ENCODE peak calls at places on chromosomes 3 and 15, in six cellular contexts. One of them, this sample, is unnamed.

GRCh38 chr3:7504886-7505775 is 644.2 kb downstream of the GRM7 start:
- DNase-seq in mesenchymal stem cell: peak
- DNase-seq in H1: no peak
- DNase-seq in H9: no peak
- DNase-seq in IMR-90: no peak
- DNase-seq in trophoblast cell: peak
- DNase-seq in this sample: no peak

GRCh38 chr15:100033140-100033857 is 300.1 kb upstream of the LYSMD4 start:
- DNase-seq in H9: no peak
- DNase-seq in trophoblast cell: no peak
- DNase-seq in mesenchymal stem cell: peak
- DNase-seq in IMR-90: peak
- DNase-seq in H1: no peak
- DNase-seq in this sample: no peak

GRCh38 chr3:147355104-147355854 is 51.1 kb downstream of the ZIC4 start:
- DNase-seq in mesenchymal stem cell: no peak
- DNase-seq in IMR-90: no peak
- DNase-seq in trophoblast cell: no peak
- DNase-seq in H1: no peak
- DNase-seq in H9: no peak
- DNase-seq in this sample: no peak

GRCh38 chr3:141106842-141107241 is 55.7 kb downstream of the SPSB4 start:
- DNase-seq in mesenchymal stem cell: no peak
- DNase-seq in H9: no peak
- DNase-seq in trophoblast cell: no peak
- DNase-seq in IMR-90: no peak
- DNase-seq in H1: no peak
- DNase-seq in this sample: no peak

GRCh38 chr3:197186887-197187588 is 111.4 kb downstream of the DLG1 start:
- DNase-seq in IMR-90: peak
- DNase-seq in mesenchymal stem cell: peak
- DNase-seq in H9: no peak
- DNase-seq in trophoblast cell: peak
- DNase-seq in H1: no peak
- DNase-seq in this sample: peak

GRCh38 chr3:14361068-14361677 is 41.2 kb upstream of the SLC6A6 start:
- DNase-seq in trophoblast cell: no peak
- DNase-seq in H9: no peak
- DNase-seq in mesenchymal stem cell: no peak
- DNase-seq in IMR-90: no peak
- DNase-seq in H1: no peak
- DNase-seq in this sample: no peak

GRCh38 chr3:164467027-164467426 is 611.3 kb downstream of the SI start:
- DNase-seq in H9: no peak
- DNase-seq in IMR-90: no peak
- DNase-seq in trophoblast cell: no peak
- DNase-seq in mesenchymal stem cell: no peak
- DNase-seq in H1: no peak
- DNase-seq in this sample: no peak

GRCh38 chr15:50355980-50356379 is 982 bp upstream of the GABPB1 start:
- DNase-seq in mesenchymal stem cell: no peak
- DNase-seq in H9: no peak
- DNase-seq in IMR-90: no peak
- DNase-seq in H1: no peak
- DNase-seq in trophoblast cell: no peak
- DNase-seq in this sample: no peak

GRCh38 chr3:169627073-169627472 is 36.4 kb downstream of the MECOM start:
- DNase-seq in IMR-90: no peak
- DNase-seq in mesenchymal stem cell: no peak
- DNase-seq in H9: no peak
- DNase-seq in trophoblast cell: no peak
- DNase-seq in H1: no peak
- DNase-seq in this sample: no peak

GRCh38 chr3:160343132-160343531 is 55.9 kb downstream of the IFT80 start:
- DNase-seq in mesenchymal stem cell: peak
- DNase-seq in H1: no peak
- DNase-seq in H9: no peak
- DNase-seq in IMR-90: peak
- DNase-seq in trophoblast cell: no peak
- DNase-seq in this sample: no peak

GRCh38 chr3:149393355-149394165 is 16.1 kb upstream of the TM4SF1 start:
- DNase-seq in mesenchymal stem cell: peak
- DNase-seq in IMR-90: peak
- DNase-seq in H9: peak
- DNase-seq in trophoblast cell: peak
- DNase-seq in H1: peak
- DNase-seq in this sample: peak

GRCh38 chr3:175002732-175003143 is 143.6 kb downstream of the NAALADL2 start:
- DNase-seq in mesenchymal stem cell: peak
- DNase-seq in H9: no peak
- DNase-seq in IMR-90: peak
- DNase-seq in H1: no peak
- DNase-seq in trophoblast cell: peak
- DNase-seq in this sample: no peak

GRCh38 chr3:105762749-105763673 is 105.8 kb downstream of the CBLB start:
- DNase-seq in mesenchymal stem cell: no peak
- DNase-seq in trophoblast cell: no peak
- DNase-seq in H1: no peak
- DNase-seq in IMR-90: no peak
- DNase-seq in H9: no peak
- DNase-seq in this sample: no peak

GRCh38 chr3:10329495-10330015 is 8.6 kb upstream of the SEC13 start:
- DNase-seq in trophoblast cell: no peak
- DNase-seq in H1: no peak
- DNase-seq in mesenchymal stem cell: no peak
- DNase-seq in IMR-90: no peak
- DNase-seq in H9: no peak
- DNase-seq in this sample: no peak

GRCh38 chr3:189797103-189797850 is 166.1 kb downstream of the TP63 start:
- DNase-seq in trophoblast cell: no peak
- DNase-seq in H9: no peak
- DNase-seq in H1: no peak
- DNase-seq in IMR-90: no peak
- DNase-seq in mesenchymal stem cell: peak
- DNase-seq in this sample: no peak

GRCh38 chr3:176971613-176972174 is 225.6 kb downstream of the TBL1XR1 start:
- DNase-seq in H1: no peak
- DNase-seq in mesenchymal stem cell: no peak
- DNase-seq in H9: no peak
- DNase-seq in IMR-90: peak
- DNase-seq in trophoblast cell: no peak
- DNase-seq in this sample: no peak

GRCh38 chr15:91892417-91892816 is 38.9 kb downstream of the SLCO3A1 start:
- DNase-seq in mesenchymal stem cell: no peak
- DNase-seq in trophoblast cell: no peak
- DNase-seq in IMR-90: no peak
- DNase-seq in H1: no peak
- DNase-seq in H9: no peak
- DNase-seq in this sample: no peak

GRCh38 chr3:13244695-13245449 is 171.6 kb upstream of the IQSEC1 start:
- DNase-seq in mesenchymal stem cell: no peak
- DNase-seq in trophoblast cell: no peak
- DNase-seq in IMR-90: no peak
- DNase-seq in H9: no peak
- DNase-seq in H1: no peak
- DNase-seq in this sample: no peak

GRCh38 chr15:27725733-27726132 is 373.4 kb downstream of the OCA2 start:
- DNase-seq in H9: no peak
- DNase-seq in IMR-90: no peak
- DNase-seq in mesenchymal stem cell: no peak
- DNase-seq in trophoblast cell: no peak
- DNase-seq in H1: no peak
- DNase-seq in this sample: no peak

GRCh38 chr3:160695003-160695402 is 18.0 kb downstream of the ARL14 start:
- DNase-seq in trophoblast cell: no peak
- DNase-seq in H1: no peak
- DNase-seq in H9: no peak
- DNase-seq in mesenchymal stem cell: no peak
- DNase-seq in IMR-90: no peak
- DNase-seq in this sample: no peak

GRCh38 chr3:72145506-72146380 is 360.8 kb upstream of the PROK2 start:
- DNase-seq in H9: no peak
- DNase-seq in IMR-90: peak
- DNase-seq in mesenchymal stem cell: peak
- DNase-seq in trophoblast cell: no peak
- DNase-seq in H1: no peak
- DNase-seq in this sample: no peak

GRCh38 chr15:31489801-31490646 is 163.4 kb downstream of the KLF13 start:
- DNase-seq in trophoblast cell: peak
- DNase-seq in H1: no peak
- DNase-seq in IMR-90: peak
- DNase-seq in H9: peak
- DNase-seq in mesenchymal stem cell: peak
- DNase-seq in this sample: no peak

GRCh38 chr15:75836953-75837321 is 6.3 kb upstream of the UBE2Q2 start:
- DNase-seq in trophoblast cell: no peak
- DNase-seq in mesenchymal stem cell: peak
- DNase-seq in H9: no peak
- DNase-seq in IMR-90: peak
- DNase-seq in H1: no peak
- DNase-seq in this sample: no peak

GRCh38 chr3:183400352-183400751 is 28.1 kb downstream of the MCF2L2 start:
- DNase-seq in trophoblast cell: no peak
- DNase-seq in H1: no peak
- DNase-seq in IMR-90: no peak
- DNase-seq in mesenchymal stem cell: no peak
- DNase-seq in H9: no peak
- DNase-seq in this sample: no peak

GRCh38 chr15:65841121-65841930 is 28.0 kb upstream of the RAB11A start:
- DNase-seq in mesenchymal stem cell: no peak
- DNase-seq in IMR-90: peak
- DNase-seq in H1: no peak
- DNase-seq in trophoblast cell: no peak
- DNase-seq in H9: no peak
- DNase-seq in this sample: no peak

GRCh38 chr15:51970132-51970817 is 1.3 kb downstream of the LEO1 start:
- DNase-seq in IMR-90: no peak
- DNase-seq in trophoblast cell: no peak
- DNase-seq in H1: no peak
- DNase-seq in H9: no peak
- DNase-seq in mesenchymal stem cell: peak
- DNase-seq in this sample: no peak

GRCh38 chr3:48564022-48564421 is 441 bp upstream of the UCN2 start:
- DNase-seq in trophoblast cell: peak
- DNase-seq in mesenchymal stem cell: peak
- DNase-seq in H1: no peak
- DNase-seq in IMR-90: peak
- DNase-seq in H9: no peak
- DNase-seq in this sample: no peak

GRCh38 chr3:175325440-175325839 is 466.3 kb downstream of the NAALADL2 start:
- DNase-seq in IMR-90: no peak
- DNase-seq in H1: no peak
- DNase-seq in H9: no peak
- DNase-seq in mesenchymal stem cell: no peak
- DNase-seq in trophoblast cell: no peak
- DNase-seq in this sample: no peak

GRCh38 chr3:184066211-184066610 is 13.4 kb downstream of the HTR3C start:
- DNase-seq in mesenchymal stem cell: no peak
- DNase-seq in trophoblast cell: peak
- DNase-seq in H1: no peak
- DNase-seq in H9: no peak
- DNase-seq in IMR-90: peak
- DNase-seq in this sample: no peak

DNA sequence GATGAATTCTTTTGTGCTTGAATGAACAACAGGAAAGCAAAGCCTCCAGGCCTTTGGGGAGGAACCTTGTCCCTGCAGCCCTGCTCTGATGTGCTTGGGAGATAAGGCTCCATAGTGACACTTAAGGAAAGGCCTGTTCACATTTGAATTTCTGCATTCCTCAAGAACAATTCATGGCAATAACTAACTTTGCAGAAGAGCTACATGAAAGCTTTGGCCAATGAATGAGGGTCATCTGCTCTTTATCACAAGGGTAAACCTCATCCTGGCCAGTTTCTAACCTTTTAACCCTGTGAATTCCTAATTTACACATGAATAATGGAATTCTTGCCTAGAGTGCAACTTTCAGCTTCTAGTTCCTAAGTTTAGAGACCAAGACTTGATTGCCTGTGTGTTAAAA is 5.6 kb downstream of the PRTG start:
- DNase-seq in H9: no peak
- DNase-seq in mesenchymal stem cell: peak
- DNase-seq in H1: no peak
- DNase-seq in IMR-90: peak
- DNase-seq in trophoblast cell: peak
- DNase-seq in this sample: peak
- H3K9ac ChIP-seq in H9: no peak
- H3K9ac ChIP-seq in mesenchymal stem cell: no peak
- H3K9ac ChIP-seq in H1: no peak
- H3K9ac ChIP-seq in IMR-90: no peak
- H3K9ac ChIP-seq in trophoblast cell: no peak
- H3K9ac ChIP-seq in this sample: no peak

DNA sequence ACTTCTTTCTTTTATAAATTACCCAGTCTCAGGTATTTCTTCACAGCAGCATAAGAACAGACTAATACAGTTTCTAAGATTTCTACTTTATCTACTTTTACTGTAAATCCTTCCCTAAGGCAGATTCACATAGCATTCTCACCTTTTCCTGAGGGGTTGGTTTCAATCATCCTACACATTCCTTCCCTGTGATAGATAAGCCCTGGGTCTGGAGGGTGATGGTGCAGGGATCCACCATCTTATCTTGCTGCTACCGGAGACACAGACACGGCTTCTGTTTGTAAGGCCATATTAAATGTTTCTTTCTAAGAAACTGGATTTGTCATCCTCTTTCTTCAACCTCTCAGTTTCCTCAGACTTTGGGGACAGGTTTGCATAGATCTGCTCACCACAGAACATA is 6.1 kb downstream of the IQCF5 start:
- DNase-seq in mesenchymal stem cell: no peak
- DNase-seq in IMR-90: no peak
- DNase-seq in H1: no peak
- DNase-seq in trophoblast cell: peak
- DNase-seq in H9: no peak
- DNase-seq in this sample: no peak
- H2BK120ac ChIP-seq in mesenchymal stem cell: no peak
- H2BK120ac ChIP-seq in IMR-90: no peak
- H2BK120ac ChIP-seq in H1: no peak
- H2BK120ac ChIP-seq in trophoblast cell: no peak
- H2BK120ac ChIP-seq in H9: no peak
- H2BK120ac ChIP-seq in this sample: no peak

DNA sequence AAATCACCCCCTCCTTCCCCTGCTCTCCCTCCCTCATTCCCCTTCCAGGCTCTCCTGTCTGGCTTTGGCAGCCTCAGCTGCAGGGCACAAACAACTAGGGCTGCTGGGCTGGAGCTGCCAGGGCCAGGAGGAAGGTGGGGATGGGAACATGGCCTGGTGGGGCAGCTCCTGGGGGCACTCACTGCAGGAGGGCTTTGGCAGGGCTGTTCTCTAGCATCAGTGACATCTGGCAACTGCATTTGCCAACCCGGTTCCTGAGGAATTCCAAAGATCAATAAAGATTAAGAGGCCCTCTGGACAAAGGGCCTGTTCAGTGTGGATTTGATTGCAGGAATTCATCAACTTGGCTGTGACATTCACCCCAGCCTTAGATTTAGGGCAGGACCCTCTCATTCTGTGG is 334.4 kb upstream of the FRG2C start:
- DNase-seq in H9: no peak
- DNase-seq in IMR-90: no peak
- DNase-seq in trophoblast cell: no peak
- DNase-seq in H1: no peak
- DNase-seq in mesenchymal stem cell: no peak
- DNase-seq in this sample: no peak
- H4K91ac ChIP-seq in H9: no peak
- H4K91ac ChIP-seq in IMR-90: no peak
- H4K91ac ChIP-seq in trophoblast cell: no peak
- H4K91ac ChIP-seq in H1: no peak
- H4K91ac ChIP-seq in mesenchymal stem cell: no peak
- H4K91ac ChIP-seq in this sample: no peak

GRCh38 chr3:71129611-71130515 is 453.7 kb downstream of the FOXP1 start:
- DNase-seq in trophoblast cell: no peak
- DNase-seq in mesenchymal stem cell: peak
- DNase-seq in IMR-90: peak
- DNase-seq in H1: no peak
- DNase-seq in H9: no peak
- DNase-seq in this sample: no peak
- H3K9ac ChIP-seq in trophoblast cell: no peak
- H3K9ac ChIP-seq in mesenchymal stem cell: peak
- H3K9ac ChIP-seq in IMR-90: peak
- H3K9ac ChIP-seq in H1: no peak
- H3K9ac ChIP-seq in H9: peak
- H3K9ac ChIP-seq in this sample: no peak

This sample was measured in neuronal stem cell.